ENCODE peak calls at places on chromosome 20, in four cellular contexts. M, S, N and U are unnamed samples.

GRCh38 chr20:18431206-18431605 is 35.6 kb downstream of the DZANK1 start:
- DNase-seq in M (no peak), S (no peak), N (no peak), U (no peak)

GRCh38 chr20:1293641-1294379 is 27.7 kb downstream of the SNPH start:
- DNase-seq in M (no peak), S (no peak), N (no peak), U (no peak)

GRCh38 chr20:41482647-41483552 is 116.3 kb upstream of the EMILIN3 start:
- DNase-seq in M (no peak), S (no peak), N (no peak), U (no peak)

GRCh38 chr20:50093240-50093639 is 19.7 kb downstream of the UBE2V1 start:
- DNase-seq in M (no peak), S (no peak), N (no peak), U (no peak)

GRCh38 chr20:58721951-58722371 is 29.4 kb downstream of the NPEPL1 start:
- DNase-seq in M (peak), S (peak), N (peak), U (no peak)

GRCh38 chr20:1313236-1313964 is 15.5 kb downstream of the SDCBP2 start:
- DNase-seq in M (peak), S (peak), N (peak), U (peak)

GRCh38 chr20:9711872-9712271 is 127.0 kb downstream of the PAK5 start:
- DNase-seq in M (no peak), S (no peak), N (no peak), U (no peak)

GRCh38 chr20:50215917-50216316 is 25.3 kb downstream of the CEBPB start:
- DNase-seq in M (no peak), S (no peak), N (no peak), U (no peak)

GRCh38 chr20:42181064-42181463 is 562.9 kb upstream of the CHD6 start:
- DNase-seq in M (no peak), S (no peak), N (no peak), U (no peak)

GRCh38 chr20:53611449-53611894 is 17.8 kb upstream of the ZNF217 start:
- DNase-seq in M (peak), S (no peak), N (no peak), U (no peak)

GRCh38 chr20:44010162-44010704 is 95.6 kb downstream of the TOX2 start:
- DNase-seq in M (no peak), S (no peak), N (no peak), U (no peak)

GRCh38 chr20:36479938-36480337 is 61.4 kb upstream of the MYL9 start:
- DNase-seq in M (no peak), S (no peak), N (no peak), U (no peak)

GRCh38 chr20:14724465-14724864 is 387.1 kb upstream of the FLRT3 start:
- DNase-seq in M (no peak), S (no peak), N (no peak), U (no peak)

GRCh38 chr20:52971498-52972189 is 514 bp upstream of the TSHZ2 start:
- DNase-seq in M (no peak), S (no peak), N (no peak), U (no peak)

GRCh38 chr20:37933797-37934633 is 31.1 kb downstream of the VSTM2L start:
- DNase-seq in M (no peak), S (no peak), N (no peak), U (no peak)

GRCh38 chr20:14507711-14508110 is 170.3 kb upstream of the FLRT3 start:
- DNase-seq in M (no peak), S (no peak), N (no peak), U (no peak)

GRCh38 chr20:49288784-49289696 is 11.2 kb upstream of the ZNFX1 start:
- DNase-seq in M (no peak), S (no peak), N (no peak), U (no peak)

GRCh38 chr20:19747903-19748302 is 10.2 kb upstream of the RIN2 start:
- DNase-seq in M (no peak), S (no peak), N (no peak), U (no peak)

GRCh38 chr20:51930775-51931174 is 128.5 kb upstream of the SALL4 start:
- DNase-seq in M (no peak), S (no peak), N (no peak), U (no peak)

GRCh38 chr20:50295762-50296449 is 105.3 kb downstream of the CEBPB start:
- DNase-seq in M (no peak), S (no peak), N (peak), U (no peak)

GRCh38 chr20:12906401-12906800 is 102.4 kb upstream of the SPTLC3 start:
- DNase-seq in M (no peak), S (no peak), N (no peak), U (no peak)

GRCh38 chr20:43388267-43389081 is 69.2 kb upstream of the SRSF6 start:
- DNase-seq in M (peak), S (peak), N (peak), U (no peak)

GRCh38 chr20:37777556-37777955 is 83.7 kb downstream of the CTNNBL1 start:
- DNase-seq in M (no peak), S (no peak), N (no peak), U (no peak)

GRCh38 chr20:417801-418342 is 9.8 kb downstream of the RBCK1 start:
- DNase-seq in M (no peak), S (no peak), N (no peak), U (no peak)

GRCh38 chr20:37692447-37693166 is 1.2 kb upstream of the CTNNBL1 start:
- DNase-seq in M (no peak), S (no peak), N (no peak), U (no peak)

GRCh38 chr20:51385941-51386530 is 156.5 kb downstream of the NFATC2 start:
- DNase-seq in M (no peak), S (peak), N (no peak), U (no peak)

GRCh38 chr20:16729565-16730460 is at the start of gene SNRPB2:
- DNase-seq in M (peak), S (peak), N (peak), U (peak)

GRCh38 chr20:20710847-20711315 is 1.6 kb downstream of the RALGAPA2 start:
- DNase-seq in M (no peak), S (no peak), N (no peak), U (no peak)

GRCh38 chr20:1933465-1933870 is 38.3 kb downstream of the SIRPA start:
- DNase-seq in M (peak), S (peak), N (peak), U (no peak)

DNA sequence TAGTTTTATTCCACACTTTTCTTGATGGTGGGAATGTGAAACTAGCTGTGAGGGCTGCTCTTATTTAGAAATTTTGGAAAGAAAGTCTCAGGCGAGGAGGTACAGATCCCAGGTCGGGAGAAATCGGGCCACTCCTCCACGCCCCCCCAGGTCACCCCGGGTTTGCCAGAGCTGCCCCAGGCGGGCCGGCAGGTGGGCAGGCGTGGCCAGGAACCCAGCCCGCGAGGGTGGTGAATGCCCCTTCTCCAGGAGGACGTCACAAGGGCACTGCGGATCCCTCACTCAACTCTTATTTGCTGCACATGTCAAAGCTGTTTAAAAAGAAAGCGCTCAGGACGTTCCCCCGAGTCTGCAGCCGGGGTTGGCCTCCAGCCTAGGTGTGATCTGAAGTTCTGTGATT is 60.5 kb upstream of the SLCO4A1 start:
- DNase-seq in M (no peak), S (no peak), N (peak), U (no peak)
- H3K27ac ChIP-seq in M (no peak), S (no peak), N (no peak), U (no peak)

GRCh38 chr20:34082232-34082887 is 29.7 kb downstream of the EIF2S2 start:
- DNase-seq in M (no peak), S (no peak), N (no peak), U (no peak)
- H3K27ac ChIP-seq in M (peak), S (peak), N (no peak), U (no peak)

DNA sequence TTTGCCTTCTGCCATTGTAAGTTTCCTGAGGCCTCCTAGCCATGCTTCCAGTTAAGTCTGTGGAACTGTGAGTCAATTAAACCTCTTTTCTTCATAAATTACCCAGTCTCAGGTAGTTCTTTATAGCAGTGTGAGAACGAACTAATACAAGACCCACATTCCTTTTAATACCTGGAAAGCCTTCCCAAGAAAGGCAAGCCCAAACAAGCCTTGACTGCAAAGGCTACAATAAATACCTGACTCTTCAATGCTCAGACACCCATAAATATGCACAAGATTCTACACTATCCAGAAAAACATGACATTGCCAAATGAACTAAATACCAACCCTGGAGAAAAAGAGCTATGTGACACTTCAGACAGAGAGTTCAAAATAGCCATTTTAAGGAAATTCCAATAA is 338.8 kb downstream of the HAO1 start:
- DNase-seq in M (no peak), S (no peak), N (no peak), U (no peak)
- H3K27ac ChIP-seq in M (no peak), S (no peak), N (no peak), U (no peak)

GRCh38 chr20:61437280-61438206 is 185.5 kb downstream of the CDH4 start:
- DNase-seq in M (no peak), S (no peak), N (peak), U (no peak)
- H3K27ac ChIP-seq in M (no peak), S (no peak), N (peak), U (peak)

DNA sequence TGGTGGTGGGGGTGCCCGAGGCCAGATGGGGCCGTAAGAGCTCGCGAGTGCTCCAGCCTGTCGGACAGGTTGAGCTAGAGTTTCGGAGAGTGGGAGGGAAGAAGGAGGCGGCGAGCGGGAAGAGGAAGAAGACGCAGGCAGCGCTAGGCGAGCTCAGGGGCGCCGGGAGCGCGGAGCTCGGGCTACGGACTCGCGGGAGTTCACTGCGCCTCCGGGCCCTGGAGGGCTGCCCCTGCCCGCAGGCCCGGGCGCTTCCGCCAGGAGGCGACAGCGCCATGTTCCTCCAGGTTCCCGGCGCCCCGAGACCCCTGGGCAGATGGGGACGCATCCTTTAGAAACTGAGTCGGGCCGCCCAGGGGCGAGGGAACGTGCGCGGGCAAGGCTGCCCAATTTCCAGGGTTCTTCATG is 984 bp downstream of the TFAP2C start:
- DNase-seq in M (no peak), S (no peak), N (peak), U (no peak)
- H3K27ac ChIP-seq in M (peak), S (no peak), N (no peak), U (no peak)

DNA sequence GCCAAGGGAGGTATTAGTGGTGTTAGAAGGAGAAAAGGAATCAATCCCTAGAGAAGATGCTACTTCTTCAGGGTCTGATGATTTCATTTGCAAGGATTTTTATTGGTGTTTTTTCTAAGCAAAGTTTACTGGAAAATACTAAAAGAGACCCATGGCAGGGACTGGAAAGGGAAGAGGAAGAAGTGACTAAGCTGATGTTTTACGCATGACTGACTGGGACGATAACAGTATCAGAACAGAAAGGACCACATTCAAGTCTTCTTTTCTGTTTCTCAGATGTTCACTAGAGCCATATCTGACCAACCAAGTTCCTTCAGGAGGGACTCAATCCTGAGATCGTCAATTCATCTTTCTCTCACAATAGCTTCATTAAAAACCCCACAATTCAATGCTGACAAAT is 18.6 kb upstream of the NXT1 start:
- DNase-seq in M (no peak), S (no peak), N (no peak), U (no peak)
- H3K27ac ChIP-seq in M (no peak), S (no peak), N (no peak), U (no peak)

DNA sequence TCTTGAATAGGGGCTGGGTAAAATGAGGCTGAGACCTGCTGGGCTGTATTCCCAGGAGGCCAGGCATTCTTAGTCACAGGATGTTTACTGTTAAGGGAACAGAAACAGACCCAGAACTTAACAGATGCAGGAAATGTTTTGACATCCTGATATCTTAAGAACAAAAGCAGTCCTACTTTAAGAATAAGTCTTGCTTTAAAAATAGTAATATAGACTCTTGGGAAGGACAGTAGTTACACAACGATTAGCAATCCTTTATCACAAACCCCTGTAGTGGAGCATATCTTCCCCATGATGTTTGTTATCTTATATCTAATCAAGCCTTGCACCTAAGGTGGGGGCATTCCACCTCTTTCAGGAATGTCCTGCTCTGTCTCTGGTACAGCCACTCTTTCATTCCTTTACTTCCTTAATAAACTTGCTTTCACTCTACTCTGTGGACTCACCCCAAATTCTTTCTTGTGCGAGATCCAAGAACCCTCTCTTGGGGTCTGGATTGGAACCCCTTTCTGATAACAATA is 493.7 kb upstream of the SULF2 start:
- DNase-seq in M (no peak), S (no peak), N (no peak), U (no peak)
- H3K27ac ChIP-seq in M (no peak), S (no peak), N (no peak), U (no peak)

GRCh38 chr20:46099491-46100287 is 9.9 kb upstream of the NCOA5 start:
- DNase-seq in M (no peak), S (peak), N (peak), U (peak)
- H3K27ac ChIP-seq in M (no peak), S (no peak), N (no peak), U (no peak)

DNA sequence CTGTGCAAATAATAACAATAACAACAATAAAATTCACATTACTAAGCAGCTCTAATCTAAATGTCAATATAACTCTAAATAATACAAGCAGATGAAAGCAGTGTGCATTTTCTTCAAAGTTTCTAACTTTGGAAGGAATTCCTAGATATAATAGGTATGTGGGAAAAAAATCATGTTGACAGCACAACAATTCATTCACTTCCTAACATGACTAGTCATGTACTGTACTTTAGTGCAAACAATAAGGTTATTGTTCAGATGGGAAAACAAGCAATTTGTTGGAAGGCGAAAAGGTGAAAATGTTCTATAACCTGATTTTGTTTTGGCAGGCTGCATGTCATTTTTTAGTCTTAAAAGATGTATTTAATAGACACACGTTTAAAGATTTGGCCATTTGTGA is 484.3 kb upstream of the JAG1 start:
- DNase-seq in M (no peak), S (no peak), N (no peak), U (no peak)
- H3K27ac ChIP-seq in M (no peak), S (no peak), N (no peak), U (no peak)

GRCh38 chr20:32110173-32110704 is 725 bp downstream of the TM9SF4 start:
- DNase-seq in M (no peak), S (no peak), N (no peak), U (no peak)

GRCh38 chr20:32109392-32110172 is at the start of gene TM9SF4:
- DNase-seq in M (peak), S (peak), N (peak), U (peak)

GRCh38 chr20:32111287-32111686 is 1.8 kb downstream of the TM9SF4 start:
- DNase-seq in M (no peak), S (no peak), N (no peak), U (no peak)

GRCh38 chr20:32111763-32112162 is 2.2 kb downstream of the TM9SF4 start:
- DNase-seq in M (no peak), S (no peak), N (no peak), U (no peak)

GRCh38 chr20:32110727-32111126 is 1.2 kb downstream of the TM9SF4 start:
- DNase-seq in M (no peak), S (no peak), N (no peak), U (no peak)
- H3K27ac ChIP-seq in M (no peak), S (no peak), N (no peak), U (no peak)